ENCODE peak calls at places on chromosomes 6 and 20, in ten cellular contexts. I is H1, Q is tibial nerve, A is ovary, Y is A549, P is transverse colon, X is SK-N-SH, U is sigmoid colon, N is HepG2, D is stomach. H is an unnamed sample.

GRCh38 chr6:156963712-156964700 is 186.8 kb downstream of the ARID1B start:
- DNase-seq in I (no peak), Q (no peak), A (no peak), Y (peak; percentile 33), P (no peak), X (no peak), U (no peak), N (peak; percentile 28), D (no peak), H (no peak)

GRCh38 chr6:122783401-122783800 is 3.9 kb downstream of the FABP7 start:
- DNase-seq in I (no peak), Q (no peak), A (no peak), Y (no peak), P (no peak), X (no peak), U (no peak), N (no peak), D (no peak), H (no peak)

GRCh38 chr6:99882151-99882702 is 111.8 kb downstream of the MCHR2 start:
- DNase-seq in I (no peak), Q (no peak), A (no peak), Y (no peak), P (no peak), X (no peak), U (no peak), N (no peak), D (no peak), H (no peak)

GRCh38 chr6:49464691-49465090 is 1.5 kb downstream of the CENPQ start:
- DNase-seq in I (no peak), Q (no peak), A (no peak), Y (no peak), P (no peak), X (no peak), U (no peak), N (no peak), D (no peak), H (no peak)

GRCh38 chr6:32825966-32826365 is 9.2 kb upstream of the HLA-DOB start:
- DNase-seq in I (no peak), Q (no peak), A (no peak), Y (peak; percentile 24), P (no peak), X (no peak), U (no peak), N (peak; percentile 55), D (no peak), H (no peak)

GRCh38 chr6:56087421-56087820 is 160.0 kb downstream of the COL21A1 start:
- DNase-seq in I (no peak), Q (no peak), A (no peak), Y (no peak), P (no peak), X (no peak), U (no peak), N (no peak), D (no peak), H (no peak)

GRCh38 chr20:10322073-10323012 is 103.7 kb downstream of the SNAP25 start:
- DNase-seq in I (no peak), Q (no peak), A (no peak), Y (no peak), P (no peak), X (peak; percentile 9), U (no peak), N (no peak), D (no peak), H (no peak)

GRCh38 chr6:145587342-145587741 is 148.0 kb downstream of the EPM2A start:
- DNase-seq in I (no peak), Q (no peak), A (no peak), Y (no peak), P (no peak), X (peak; percentile 9), U (no peak), N (no peak), D (no peak), H (no peak)

GRCh38 chr6:138795809-138796469 is at the start of gene ECT2L:
- DNase-seq in I (peak; percentile 89), Q (peak; percentile 53), A (peak; percentile 63), Y (no peak), P (peak; percentile 83), X (peak; percentile 8), U (peak; percentile 82), N (no peak), D (peak; percentile 60), H (peak; percentile 87)

GRCh38 chr6:82882363-82883033 is 183.1 kb downstream of the UBE3D start:
- DNase-seq in I (no peak), Q (no peak), A (no peak), Y (no peak), P (no peak), X (no peak), U (no peak), N (no peak), D (no peak), H (no peak)

GRCh38 chr6:43078651-43079050 is 2.5 kb downstream of the PTK7 start:
- DNase-seq in I (no peak), Q (no peak), A (no peak), Y (no peak), P (no peak), X (no peak), U (no peak), N (no peak), D (no peak), H (no peak)

GRCh38 chr20:8530022-8530421 is 398.0 kb downstream of the PLCB1 start:
- DNase-seq in I (no peak), Q (no peak), A (no peak), Y (no peak), P (no peak), X (no peak), U (no peak), N (no peak), D (no peak), H (no peak)

GRCh38 chr6:158655569-158656450 is 6.0 kb downstream of the SYTL3 start:
- DNase-seq in I (no peak), Q (no peak), A (no peak), Y (no peak), P (no peak), X (no peak), U (no peak), N (no peak), D (no peak), H (no peak)

GRCh38 chr6:158654960-158655485 is 5.2 kb downstream of the SYTL3 start:
- DNase-seq in I (no peak), Q (no peak), A (no peak), Y (no peak), P (no peak), X (no peak), U (no peak), N (no peak), D (no peak), H (peak; percentile 27)

GRCh38 chr6:158653577-158654354 is 3.9 kb downstream of the SYTL3 start:
- DNase-seq in I (no peak), Q (no peak), A (no peak), Y (no peak), P (peak; percentile 74), X (no peak), U (no peak), N (no peak), D (peak; percentile 61), H (peak; percentile 71)

GRCh38 chr6:158649289-158650143 is at the start of gene SYTL3:
- DNase-seq in I (no peak), Q (no peak), A (no peak), Y (no peak), P (peak; percentile 76), X (no peak), U (peak; percentile 70), N (no peak), D (peak; percentile 64), H (no peak)

GRCh38 chr6:158654498-158654897 is 4.6 kb downstream of the SYTL3 start:
- DNase-seq in I (no peak), Q (no peak), A (peak; percentile 85), Y (no peak), P (peak; percentile 67), X (peak; percentile 57), U (peak; percentile 96), N (peak; percentile 41), D (peak; percentile 53), H (no peak)
- TF ChIP-seq EP300 in I (no peak), Q (peak; percentile 12), A (no peak), Y (no peak), P (no peak), X (peak; percentile 94), U (no peak), N (no peak), D (no peak), H (no peak)

GRCh38 chr6:109783245-109783990 is 92.3 kb downstream of the FIG4 start:
- DNase-seq in I (peak; percentile 57), Q (no peak), A (no peak), Y (no peak), P (no peak), X (no peak), U (no peak), N (no peak), D (no peak), H (no peak)
- TF ChIP-seq EP300 in I (no peak), Q (no peak), A (no peak), Y (no peak), P (no peak), X (no peak), U (no peak), N (no peak), D (no peak), H (no peak)

DNA sequence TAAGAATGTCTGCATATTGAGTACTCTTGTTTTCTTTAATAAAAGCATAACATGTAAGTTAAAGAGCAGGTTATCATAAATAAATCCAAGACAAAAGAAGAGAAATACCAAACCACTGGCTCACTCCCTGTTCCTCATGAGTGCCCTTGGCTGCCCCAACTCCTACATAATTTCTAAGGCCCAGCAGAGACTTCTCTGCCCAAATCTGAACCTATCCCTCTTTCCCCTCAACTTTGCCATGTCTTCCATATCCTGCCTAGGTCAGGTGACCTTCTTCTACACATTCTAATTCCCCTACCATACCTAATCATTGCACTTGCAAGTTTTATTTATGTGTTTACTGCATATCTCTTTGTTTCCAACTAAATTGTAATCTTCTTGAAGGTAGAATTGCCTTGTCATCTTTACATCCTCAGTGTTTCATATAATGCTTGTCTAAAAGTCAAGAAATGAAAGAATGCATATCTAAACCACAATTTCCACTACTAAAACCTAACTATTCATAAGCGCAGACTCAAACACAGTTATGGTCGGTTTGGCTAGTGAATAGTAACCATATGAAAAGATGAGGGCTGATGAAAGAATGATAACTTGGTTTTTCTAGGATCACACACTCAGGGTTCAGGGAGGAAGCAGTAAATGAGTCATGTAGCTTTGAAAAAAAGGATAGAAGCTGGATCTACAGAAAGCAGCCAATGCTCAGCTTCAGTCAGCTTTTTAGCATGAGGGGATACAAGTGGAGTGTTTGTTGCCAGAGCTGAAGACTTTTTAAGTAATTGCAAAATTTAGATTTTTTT is 53.3 kb upstream of the EYA4 start:
- DNase-seq in I (no peak), Q (no peak), A (no peak), Y (no peak), P (no peak), X (no peak), U (no peak), N (no peak), D (no peak), H (no peak)
- TF ChIP-seq EP300 in I (no peak), Q (no peak), A (no peak), Y (no peak), P (no peak), X (no peak), U (no peak), N (no peak), D (no peak), H (no peak)

DNA sequence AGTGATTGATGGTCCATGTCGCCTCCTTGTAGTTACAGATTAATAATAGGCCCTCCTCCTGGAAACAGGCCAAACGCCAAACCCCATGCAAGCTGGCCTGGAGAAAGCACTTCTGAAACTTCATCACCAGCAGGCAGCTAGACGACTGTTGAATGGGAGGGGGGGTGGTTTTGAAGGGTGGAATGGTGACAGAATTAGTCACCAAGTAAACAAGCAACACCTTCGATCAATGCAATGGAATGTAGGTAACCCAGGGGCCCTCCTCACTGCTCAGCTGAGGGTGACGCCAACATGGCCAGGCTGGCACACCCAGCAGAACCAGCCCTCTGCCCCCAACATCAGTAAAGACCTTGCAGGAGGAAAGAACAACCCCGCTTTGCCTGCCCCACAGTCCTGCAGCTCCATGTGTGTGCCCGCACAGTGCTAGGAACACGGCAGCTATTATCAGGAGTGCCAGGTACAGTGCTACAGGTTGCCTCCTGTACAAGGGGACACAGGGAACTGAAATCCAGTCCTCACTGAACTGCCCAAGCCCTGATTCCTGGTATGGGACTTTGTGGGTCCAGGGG is 2.7 kb downstream of the BCAS1 start:
- DNase-seq in I (no peak), Q (no peak), A (no peak), Y (peak; percentile 98), P (peak; percentile 82), X (no peak), U (no peak), N (peak; percentile 99), D (peak; percentile 94), H (no peak)
- TF ChIP-seq EP300 in I (no peak), Q (no peak), A (no peak), Y (peak; percentile 79), P (peak; percentile 28), X (no peak), U (no peak), N (peak; percentile 89), D (no peak), H (no peak)